ENCODE peak calls at places on chromosomes 12 and 14, in five cellular contexts. One of them, this sample, is unnamed.

GRCh38 chr12:104903648-104904423 is 54.3 kb downstream of the SLC41A2 start:
- DNase-seq in activated naive CD8-positive, alpha-beta T cell treated with anti-CD3 and anti-CD28 coated beads for 36 hours: no peak
- DNase-seq in endothelial cell: no peak
- DNase-seq in BJ: no peak
- DNase-seq in T-helper 9 cell: no peak
- DNase-seq in this sample: no peak

GRCh38 chr12:49872781-49873181 is 29.9 kb upstream of the BCDIN3D start:
- DNase-seq in activated naive CD8-positive, alpha-beta T cell treated with anti-CD3 and anti-CD28 coated beads for 36 hours: no peak
- DNase-seq in endothelial cell: no peak
- DNase-seq in BJ: no peak
- DNase-seq in T-helper 9 cell: no peak
- DNase-seq in this sample: peak

GRCh38 chr12:48946206-48946605 is 11.1 kb downstream of the ARF3 start:
- DNase-seq in activated naive CD8-positive, alpha-beta T cell treated with anti-CD3 and anti-CD28 coated beads for 36 hours: no peak
- DNase-seq in endothelial cell: no peak
- DNase-seq in BJ: no peak
- DNase-seq in T-helper 9 cell: no peak
- DNase-seq in this sample: no peak

GRCh38 chr12:128644664-128645296 is 179.0 kb downstream of the SLC15A4 start:
- DNase-seq in activated naive CD8-positive, alpha-beta T cell treated with anti-CD3 and anti-CD28 coated beads for 36 hours: peak
- DNase-seq in endothelial cell: no peak
- DNase-seq in BJ: no peak
- DNase-seq in T-helper 9 cell: peak
- DNase-seq in this sample: no peak

GRCh38 chr14:83575301-83575700 is 1954.6 kb upstream of the FLRT2 start:
- DNase-seq in activated naive CD8-positive, alpha-beta T cell treated with anti-CD3 and anti-CD28 coated beads for 36 hours: no peak
- DNase-seq in endothelial cell: no peak
- DNase-seq in BJ: no peak
- DNase-seq in T-helper 9 cell: no peak
- DNase-seq in this sample: no peak

GRCh38 chr14:35336171-35337073 is 44.2 kb downstream of the PSMA6 start:
- DNase-seq in activated naive CD8-positive, alpha-beta T cell treated with anti-CD3 and anti-CD28 coated beads for 36 hours: no peak
- DNase-seq in endothelial cell: peak
- DNase-seq in BJ: no peak
- DNase-seq in T-helper 9 cell: no peak
- DNase-seq in this sample: peak

GRCh38 chr14:30996892-30997659 is 28.4 kb upstream of the AP4S1 start:
- DNase-seq in activated naive CD8-positive, alpha-beta T cell treated with anti-CD3 and anti-CD28 coated beads for 36 hours: no peak
- DNase-seq in endothelial cell: no peak
- DNase-seq in BJ: no peak
- DNase-seq in T-helper 9 cell: no peak
- DNase-seq in this sample: no peak

GRCh38 chr12:19706936-19707335 is 267.6 kb downstream of the AEBP2 start:
- DNase-seq in activated naive CD8-positive, alpha-beta T cell treated with anti-CD3 and anti-CD28 coated beads for 36 hours: no peak
- DNase-seq in endothelial cell: no peak
- DNase-seq in BJ: no peak
- DNase-seq in T-helper 9 cell: no peak
- DNase-seq in this sample: no peak

GRCh38 chr12:112087851-112088250 is 20.7 kb downstream of the NAA25 start:
- DNase-seq in activated naive CD8-positive, alpha-beta T cell treated with anti-CD3 and anti-CD28 coated beads for 36 hours: no peak
- DNase-seq in endothelial cell: no peak
- DNase-seq in BJ: no peak
- DNase-seq in T-helper 9 cell: no peak
- DNase-seq in this sample: no peak

GRCh38 chr14:80663541-80663940 is 278.0 kb downstream of the CEP128 start:
- DNase-seq in activated naive CD8-positive, alpha-beta T cell treated with anti-CD3 and anti-CD28 coated beads for 36 hours: no peak
- DNase-seq in endothelial cell: no peak
- DNase-seq in BJ: no peak
- DNase-seq in T-helper 9 cell: no peak
- DNase-seq in this sample: no peak

GRCh38 chr14:105414456-105415371 is 4.9 kb upstream of the MTA1 start:
- DNase-seq in activated naive CD8-positive, alpha-beta T cell treated with anti-CD3 and anti-CD28 coated beads for 36 hours: peak
- DNase-seq in endothelial cell: peak
- DNase-seq in BJ: no peak
- DNase-seq in T-helper 9 cell: peak
- DNase-seq in this sample: no peak

GRCh38 chr12:6044082-6044481 is 80.4 kb downstream of the VWF start:
- DNase-seq in activated naive CD8-positive, alpha-beta T cell treated with anti-CD3 and anti-CD28 coated beads for 36 hours: no peak
- DNase-seq in endothelial cell: no peak
- DNase-seq in BJ: no peak
- DNase-seq in T-helper 9 cell: no peak
- DNase-seq in this sample: peak

GRCh38 chr12:25670076-25671055 is 117.3 kb upstream of the LMNTD1 start:
- DNase-seq in activated naive CD8-positive, alpha-beta T cell treated with anti-CD3 and anti-CD28 coated beads for 36 hours: no peak
- DNase-seq in endothelial cell: no peak
- DNase-seq in BJ: no peak
- DNase-seq in T-helper 9 cell: no peak
- DNase-seq in this sample: peak

GRCh38 chr12:94535614-94535932 is 75.9 kb upstream of the CEP83 start:
- DNase-seq in activated naive CD8-positive, alpha-beta T cell treated with anti-CD3 and anti-CD28 coated beads for 36 hours: no peak
- DNase-seq in endothelial cell: no peak
- DNase-seq in BJ: no peak
- DNase-seq in T-helper 9 cell: no peak
- DNase-seq in this sample: no peak

GRCh38 chr12:873954-874353 is 75.5 kb downstream of the RAD52 start:
- DNase-seq in activated naive CD8-positive, alpha-beta T cell treated with anti-CD3 and anti-CD28 coated beads for 36 hours: no peak
- DNase-seq in endothelial cell: no peak
- DNase-seq in BJ: no peak
- DNase-seq in T-helper 9 cell: no peak
- DNase-seq in this sample: no peak

GRCh38 chr14:100872241-100872640 is 31.3 kb downstream of the RTL1 start:
- DNase-seq in activated naive CD8-positive, alpha-beta T cell treated with anti-CD3 and anti-CD28 coated beads for 36 hours: no peak
- DNase-seq in endothelial cell: no peak
- DNase-seq in BJ: no peak
- DNase-seq in T-helper 9 cell: no peak
- DNase-seq in this sample: no peak

GRCh38 chr12:12474931-12475485 is 87.7 kb downstream of the DUSP16 start:
- DNase-seq in activated naive CD8-positive, alpha-beta T cell treated with anti-CD3 and anti-CD28 coated beads for 36 hours: peak
- DNase-seq in endothelial cell: no peak
- DNase-seq in BJ: no peak
- DNase-seq in T-helper 9 cell: peak
- DNase-seq in this sample: no peak